ENCODE peak calls at places on chromosomes 4 and X, in eight cellular contexts. D, K, E, L, T, N, U and O are unnamed samples.
A peak's percentile ranks its signal among the peaks of the same experiment; 100 is the strongest.

GRCh38 chrX:131572372-131573014 is 28.6 kb downstream of the OR13H1 start:
- DNase-seq in N (no peak), L (no peak), D (no peak), E (no peak), T (no peak), K (no peak), U (no peak), O (no peak)

GRCh38 chr4:143281507-143282169 is 55.0 kb upstream of the GAB1 start:
- DNase-seq in E (no peak), N (no peak), K (no peak), L (no peak), T (no peak), D (no peak), U (no peak), O (no peak)

GRCh38 chr4:175147233-175147632 is 229.1 kb downstream of the ADAM29 start:
- DNase-seq in K (no peak), T (no peak), U (no peak), L (no peak), N (no peak), D (no peak), E (no peak), O (no peak)

GRCh38 chr4:123649644-123650356 is 253.2 kb downstream of the SPRY1 start:
- DNase-seq in U (peak; percentile 34), N (no peak), D (peak; percentile 75), E (no peak), K (no peak), L (peak; percentile 38), T (no peak), O (no peak)

GRCh38 chrX:145405012-145405411 is 157.7 kb downstream of the SPANXN1 start:
- DNase-seq in N (no peak), D (no peak), U (no peak), L (no peak), E (no peak), T (no peak), K (no peak), O (no peak)

GRCh38 chrX:136754641-136755040 is 26.1 kb downstream of the ARHGEF6 start:
- DNase-seq in E (no peak), D (peak; percentile 64), K (no peak), T (no peak), U (no peak), L (no peak), N (peak; percentile 13), O (peak; percentile 80)

GRCh38 chr4:3307060-3307459 is 14.2 kb downstream of the RGS12 start:
- DNase-seq in N (no peak), D (peak; percentile 50), L (peak; percentile 24), E (no peak), K (no peak), T (peak; percentile 34), U (no peak), O (peak; percentile 62)

GRCh38 chrX:19904778-19905367 is 17.5 kb upstream of the SH3KBP1 start:
- DNase-seq in U (no peak), E (no peak), K (peak; percentile 53), D (no peak), T (no peak), L (no peak), N (no peak), O (no peak)

GRCh38 chr4:88866862-88867550 is 169.4 kb upstream of the NAP1L5 start:
- DNase-seq in N (no peak), L (no peak), K (no peak), U (no peak), D (no peak), E (no peak), T (no peak), O (no peak)

GRCh38 chr4:72463724-72464123 is 105.3 kb downstream of the ADAMTS3 start:
- DNase-seq in L (no peak), T (no peak), D (no peak), K (no peak), N (no peak), E (no peak), U (no peak), O (no peak)

GRCh38 chr4:124907881-124908280 is 195.3 kb upstream of the ANKRD50 start:
- DNase-seq in D (no peak), T (no peak), N (no peak), K (no peak), E (no peak), U (no peak), L (no peak), O (no peak)

GRCh38 chrX:70476934-70477733 is 32.5 kb downstream of the DLG3 start:
- DNase-seq in E (no peak), U (no peak), N (no peak), L (peak; percentile 52), K (no peak), D (peak; percentile 74), T (peak; percentile 75), O (no peak)

GRCh38 chr4:3461515-3462291 is 1.4 kb upstream of the DOK7 start:
- DNase-seq in K (no peak), U (peak; percentile 68), E (no peak), D (no peak), T (peak; percentile 67), L (peak; percentile 77), N (no peak), O (peak; percentile 73)

GRCh38 chr4:74094227-74094626 is 4.8 kb downstream of the CXCL2 start:
- DNase-seq in D (no peak), T (no peak), N (no peak), U (no peak), E (no peak), L (no peak), K (no peak), O (no peak)
- H3K4me1 ChIP-seq in D (no peaks in the 10 kb centered on the region), T (no peaks in the 10 kb centered on the region), N (peaks cover 1% of the 10 kb centered on the region), U (peaks cover 3% of the 10 kb centered on the region), E (peaks cover 15% of the 10 kb centered on the region), L (peaks cover 25% of the 10 kb centered on the region), K (peaks cover 3% of the 10 kb centered on the region), O (peaks cover 23% of the 10 kb centered on the region)

GRCh38 chr4:176794151-176794550 is 1.4 kb upstream of the VEGFC start:
- DNase-seq in K (no peak), E (no peak), U (no peak), N (no peak), T (no peak), D (no peak), L (no peak), O (no peak)

GRCh38 chr4:176791591-176792347 is 953 bp downstream of the VEGFC start:
- DNase-seq in E (no peak), N (no peak), L (no peak), K (no peak), D (peak; percentile 62), U (no peak), T (no peak), O (peak; percentile 69)

GRCh38 chr4:176794651-176795050 is 1.9 kb upstream of the VEGFC start:
- DNase-seq in U (no peak), E (no peak), K (no peak), T (no peak), L (no peak), D (no peak), N (no peak), O (no peak)

GRCh38 chr4:176792348-176793059 is at the start of gene VEGFC:
- DNase-seq in D (peak; percentile 72), K (no peak), E (no peak), T (peak; percentile 51), L (peak; percentile 45), U (peak; percentile 44), N (no peak), O (peak; percentile 73)

DNA sequence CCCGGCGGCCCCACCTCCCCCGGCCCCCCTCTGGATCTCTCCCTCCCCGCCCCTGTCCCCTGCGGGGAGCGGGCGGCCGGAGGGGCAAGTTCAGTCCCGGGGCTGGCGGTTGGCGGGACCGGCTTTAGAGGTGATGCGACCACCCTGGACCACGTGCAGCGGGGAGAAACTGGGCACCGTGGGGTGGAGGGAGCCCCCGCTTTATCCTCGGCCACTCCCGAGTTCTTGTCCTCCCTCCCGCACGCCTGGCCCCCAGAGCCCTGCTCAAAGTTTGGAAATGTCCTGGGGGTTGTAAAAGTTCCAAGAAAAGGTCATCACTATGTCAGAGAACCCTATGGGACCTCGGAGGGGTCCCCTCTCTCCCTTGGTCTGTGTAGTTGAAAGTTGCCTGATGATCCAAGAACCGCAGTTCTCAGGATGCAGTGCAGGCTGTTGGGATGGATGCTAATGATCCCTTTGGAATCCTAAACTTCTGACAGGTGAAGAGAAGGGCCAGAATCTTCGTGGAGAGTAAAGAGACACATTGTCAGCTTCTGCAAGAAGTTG is 411 bp upstream of the VEGFC start:
- DNase-seq in K (no peak), N (no peak), U (no peak), E (no peak), D (no peak), T (no peak), L (peak; percentile 33), O (no peak)
- H3K27ac ChIP-seq in K (no peak overlapping the region), N (no peak overlapping the region), U (no peak overlapping the region), E (peak overlapping the region; percentile 13), D (no peak overlapping the region), T (peak overlapping the region; percentile 42), L (peak overlapping the region; percentile 75), O (no peak overlapping the region)

GRCh38 chr4:120736312-120736711 is 186.2 kb downstream of the PRDM5 start:
- DNase-seq in L (no peak), D (no peak), T (no peak), K (no peak), N (no peak), E (no peak), U (no peak), O (no peak)

GRCh38 chr4:120733968-120734367 is 188.6 kb downstream of the PRDM5 start:
- DNase-seq in N (no peak), L (no peak), D (no peak), E (no peak), T (no peak), U (no peak), K (no peak), O (no peak)

GRCh38 chr4:120731561-120731960 is 191.0 kb downstream of the PRDM5 start:
- DNase-seq in T (no peak), N (no peak), L (no peak), K (no peak), E (no peak), U (no peak), D (no peak), O (no peak)

GRCh38 chr4:120730777-120731320 is 191.7 kb downstream of the PRDM5 start:
- DNase-seq in N (no peak), U (no peak), E (no peak), L (no peak), D (no peak), K (no peak), T (no peak), O (no peak)

GRCh38 chr4:120733054-120733453 is 189.5 kb downstream of the PRDM5 start:
- DNase-seq in N (no peak), T (no peak), L (no peak), U (no peak), E (no peak), K (no peak), D (no peak), O (no peak)
- H3K4me1 ChIP-seq in N (no peaks in the 10 kb centered on the region), T (no peaks in the 10 kb centered on the region), L (no peaks in the 10 kb centered on the region), U (no peaks in the 10 kb centered on the region), E (no peaks in the 10 kb centered on the region), K (no peaks in the 10 kb centered on the region), D (no peaks in the 10 kb centered on the region), O (no peaks in the 10 kb centered on the region)

DNA sequence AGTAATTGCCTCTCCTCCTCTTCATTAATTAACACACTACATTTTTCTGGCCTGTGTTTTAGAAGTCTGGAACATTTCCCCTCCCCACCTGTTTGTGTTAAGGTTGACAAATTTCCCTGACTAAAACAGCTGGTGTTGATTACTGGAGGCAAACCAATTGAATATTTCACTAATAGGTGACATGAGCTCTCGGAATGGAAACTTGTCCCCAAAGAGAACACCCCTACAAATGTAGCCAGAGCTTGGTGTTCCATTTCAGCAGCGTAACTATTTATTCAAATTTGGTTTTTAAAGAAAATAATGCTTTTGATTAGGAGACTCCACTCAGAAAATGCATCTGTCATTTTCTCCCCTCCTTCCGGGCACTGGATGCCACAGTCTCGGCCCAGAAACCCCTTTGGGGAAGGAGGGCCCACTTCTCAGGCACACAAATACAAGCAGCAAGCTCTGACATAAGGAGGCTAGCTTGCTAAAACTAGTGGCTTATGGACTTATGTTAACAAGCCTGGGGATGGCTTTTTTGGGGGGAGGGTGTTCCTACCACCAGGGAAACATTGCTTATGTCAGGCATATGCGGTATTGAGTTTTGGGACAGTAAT is 2.2 kb downstream of the RNF150 start:
- DNase-seq in U (no peak), L (no peak), K (no peak), T (no peak), N (no peak), E (no peak), D (no peak), O (no peak)
- H3K27ac ChIP-seq in U (peak overlapping the region; percentile 97), L (no peak overlapping the region), K (no peak overlapping the region), T (no peak overlapping the region), N (no peak overlapping the region), E (no peak overlapping the region), D (peak overlapping the region; percentile 97), O (peak overlapping the region; percentile 87)